ENCODE peak calls at places on chromosome 3, in ten cellular contexts. One of them, this sample, is unnamed.

GRCh38 chr3:312170-312569 is 115.6 kb downstream of the CHL1 start:
- DNase-seq in A549: no peak
- DNase-seq in HepG2: no peak
- DNase-seq in IMR-90: no peak
- DNase-seq in GM12891: no peak
- DNase-seq in heart left ventricle: no peak
- DNase-seq in body of pancreas: no peak
- DNase-seq in ovary: no peak
- DNase-seq in stomach: no peak
- DNase-seq in transverse colon: no peak
- DNase-seq in this sample: no peak

GRCh38 chr3:114307841-114308228 is 14.0 kb downstream of the TIGIT start:
- DNase-seq in A549: no peak
- DNase-seq in HepG2: no peak
- DNase-seq in IMR-90: no peak
- DNase-seq in GM12891: no peak
- DNase-seq in heart left ventricle: no peak
- DNase-seq in body of pancreas: no peak
- DNase-seq in ovary: no peak
- DNase-seq in stomach: no peak
- DNase-seq in transverse colon: no peak
- DNase-seq in this sample: no peak

GRCh38 chr3:30256474-30256873 is 349.9 kb upstream of the TGFBR2 start:
- DNase-seq in A549: no peak
- DNase-seq in HepG2: peak; percentile 43
- DNase-seq in IMR-90: peak; percentile 44
- DNase-seq in GM12891: no peak
- DNase-seq in heart left ventricle: no peak
- DNase-seq in body of pancreas: no peak
- DNase-seq in ovary: no peak
- DNase-seq in stomach: no peak
- DNase-seq in transverse colon: no peak
- DNase-seq in this sample: no peak

GRCh38 chr3:57007513-57008415 is 52.7 kb upstream of the SPATA12 start:
- DNase-seq in A549: no peak
- DNase-seq in HepG2: no peak
- DNase-seq in IMR-90: peak; percentile 85
- DNase-seq in GM12891: no peak
- DNase-seq in heart left ventricle: no peak
- DNase-seq in body of pancreas: peak; percentile 60
- DNase-seq in ovary: peak; percentile 75
- DNase-seq in stomach: peak; percentile 56
- DNase-seq in transverse colon: peak; percentile 56
- DNase-seq in this sample: peak; percentile 68

GRCh38 chr3:30421261-30421660 is 185.1 kb upstream of the TGFBR2 start:
- DNase-seq in A549: no peak
- DNase-seq in HepG2: no peak
- DNase-seq in IMR-90: peak; percentile 84
- DNase-seq in GM12891: no peak
- DNase-seq in heart left ventricle: no peak
- DNase-seq in body of pancreas: no peak
- DNase-seq in ovary: no peak
- DNase-seq in stomach: no peak
- DNase-seq in transverse colon: no peak
- DNase-seq in this sample: no peak

GRCh38 chr3:127673191-127674098 is 693 bp downstream of the ABTB1 start:
- DNase-seq in A549: peak; percentile 49
- DNase-seq in HepG2: no peak
- DNase-seq in IMR-90: peak; percentile 57
- DNase-seq in GM12891: peak; percentile 52
- DNase-seq in heart left ventricle: peak; percentile 52
- DNase-seq in body of pancreas: peak; percentile 61
- DNase-seq in ovary: peak; percentile 71
- DNase-seq in stomach: peak; percentile 61
- DNase-seq in transverse colon: peak; percentile 61
- DNase-seq in this sample: peak; percentile 70

GRCh38 chr3:32493437-32494414 is 8.9 kb downstream of the CMTM6 start:
- DNase-seq in A549: no peak
- DNase-seq in HepG2: no peak
- DNase-seq in IMR-90: peak; percentile 40
- DNase-seq in GM12891: no peak
- DNase-seq in heart left ventricle: no peak
- DNase-seq in body of pancreas: no peak
- DNase-seq in ovary: no peak
- DNase-seq in stomach: no peak
- DNase-seq in transverse colon: no peak
- DNase-seq in this sample: no peak

GRCh38 chr3:143535994-143536784 is 312.1 kb downstream of the SLC9A9 start:
- DNase-seq in A549: no peak
- DNase-seq in HepG2: no peak
- DNase-seq in IMR-90: no peak
- DNase-seq in GM12891: peak; percentile 24
- DNase-seq in heart left ventricle: no peak
- DNase-seq in body of pancreas: no peak
- DNase-seq in ovary: no peak
- DNase-seq in stomach: no peak
- DNase-seq in transverse colon: no peak
- DNase-seq in this sample: no peak

GRCh38 chr3:87780808-87781207 is 278.0 kb downstream of the CGGBP1 start:
- DNase-seq in A549: no peak
- DNase-seq in HepG2: no peak
- DNase-seq in IMR-90: no peak
- DNase-seq in GM12891: no peak
- DNase-seq in heart left ventricle: no peak
- DNase-seq in body of pancreas: no peak
- DNase-seq in ovary: no peak
- DNase-seq in stomach: no peak
- DNase-seq in transverse colon: no peak
- DNase-seq in this sample: no peak

GRCh38 chr3:25156526-25157075 is 271.5 kb upstream of the RARB start:
- DNase-seq in A549: peak; percentile 18
- DNase-seq in HepG2: no peak
- DNase-seq in IMR-90: peak; percentile 18
- DNase-seq in GM12891: no peak
- DNase-seq in heart left ventricle: no peak
- DNase-seq in body of pancreas: peak; percentile 4
- DNase-seq in ovary: no peak
- DNase-seq in stomach: no peak
- DNase-seq in transverse colon: no peak
- DNase-seq in this sample: peak; percentile 49

GRCh38 chr3:67704322-67704721 is 49.9 kb upstream of the SUCLG2 start:
- DNase-seq in A549: no peak
- DNase-seq in HepG2: no peak
- DNase-seq in IMR-90: no peak
- DNase-seq in GM12891: no peak
- DNase-seq in heart left ventricle: no peak
- DNase-seq in body of pancreas: no peak
- DNase-seq in ovary: no peak
- DNase-seq in stomach: no peak
- DNase-seq in transverse colon: no peak
- DNase-seq in this sample: no peak

GRCh38 chr3:142507241-142507640 is 59.4 kb upstream of the XRN1 start:
- DNase-seq in A549: no peak
- DNase-seq in HepG2: no peak
- DNase-seq in IMR-90: no peak
- DNase-seq in GM12891: no peak
- DNase-seq in heart left ventricle: no peak
- DNase-seq in body of pancreas: no peak
- DNase-seq in ovary: no peak
- DNase-seq in stomach: no peak
- DNase-seq in transverse colon: no peak
- DNase-seq in this sample: no peak

GRCh38 chr3:191269289-191270085 is 59.7 kb upstream of the CCDC50 start:
- DNase-seq in A549: no peak
- DNase-seq in HepG2: no peak
- DNase-seq in IMR-90: peak; percentile 75
- DNase-seq in GM12891: no peak
- DNase-seq in heart left ventricle: no peak
- DNase-seq in body of pancreas: no peak
- DNase-seq in ovary: no peak
- DNase-seq in stomach: no peak
- DNase-seq in transverse colon: no peak
- DNase-seq in this sample: no peak

GRCh38 chr3:178263236-178263916 is 272.9 kb upstream of the KCNMB2 start:
- DNase-seq in A549: no peak
- DNase-seq in HepG2: no peak
- DNase-seq in IMR-90: no peak
- DNase-seq in GM12891: no peak
- DNase-seq in heart left ventricle: no peak
- DNase-seq in body of pancreas: no peak
- DNase-seq in ovary: no peak
- DNase-seq in stomach: no peak
- DNase-seq in transverse colon: no peak
- DNase-seq in this sample: no peak

GRCh38 chr3:158110658-158111018 is 749 bp downstream of the RSRC1 start:
- DNase-seq in A549: no peak
- DNase-seq in HepG2: no peak
- DNase-seq in IMR-90: no peak
- DNase-seq in GM12891: no peak
- DNase-seq in heart left ventricle: no peak
- DNase-seq in body of pancreas: no peak
- DNase-seq in ovary: no peak
- DNase-seq in stomach: no peak
- DNase-seq in transverse colon: no peak
- DNase-seq in this sample: no peak

GRCh38 chr3:158109295-158109803 is 540 bp upstream of the RSRC1 start:
- DNase-seq in A549: no peak
- DNase-seq in HepG2: no peak
- DNase-seq in IMR-90: no peak
- DNase-seq in GM12891: no peak
- DNase-seq in heart left ventricle: no peak
- DNase-seq in body of pancreas: no peak
- DNase-seq in ovary: no peak
- DNase-seq in stomach: no peak
- DNase-seq in transverse colon: no peak
- DNase-seq in this sample: no peak

GRCh38 chr3:158108596-158108995 is 1.3 kb upstream of the RSRC1 start:
- DNase-seq in A549: no peak
- DNase-seq in HepG2: no peak
- DNase-seq in IMR-90: no peak
- DNase-seq in GM12891: no peak
- DNase-seq in heart left ventricle: no peak
- DNase-seq in body of pancreas: no peak
- DNase-seq in ovary: no peak
- DNase-seq in stomach: no peak
- DNase-seq in transverse colon: no peak
- DNase-seq in this sample: no peak

GRCh38 chr3:158111861-158112260 is 2.0 kb downstream of the RSRC1 start:
- DNase-seq in A549: no peak
- DNase-seq in HepG2: no peak
- DNase-seq in IMR-90: no peak
- DNase-seq in GM12891: no peak
- DNase-seq in heart left ventricle: no peak
- DNase-seq in body of pancreas: no peak
- DNase-seq in ovary: no peak
- DNase-seq in stomach: no peak
- DNase-seq in transverse colon: no peak
- DNase-seq in this sample: no peak

GRCh38 chr3:158109804-158110657 is at the start of gene RSRC1:
- DNase-seq in A549: peak; percentile 93
- DNase-seq in HepG2: peak; percentile 81
- DNase-seq in IMR-90: peak; percentile 89
- DNase-seq in GM12891: no peak
- DNase-seq in heart left ventricle: peak; percentile 86
- DNase-seq in body of pancreas: peak; percentile 86
- DNase-seq in ovary: peak; percentile 79
- DNase-seq in stomach: peak; percentile 84
- DNase-seq in transverse colon: peak; percentile 86
- DNase-seq in this sample: peak; percentile 57
- TF ChIP-seq POLR2A in A549: peak; percentile 81
- TF ChIP-seq POLR2A in HepG2: peak; percentile 91
- TF ChIP-seq POLR2A in IMR-90: peak; percentile 50
- TF ChIP-seq POLR2A in GM12891: peak; percentile 72
- TF ChIP-seq POLR2A in heart left ventricle: peak; percentile 22
- TF ChIP-seq POLR2A in body of pancreas: peak; percentile 61
- TF ChIP-seq POLR2A in ovary: no peak
- TF ChIP-seq POLR2A in stomach: no peak
- TF ChIP-seq POLR2A in transverse colon: peak; percentile 53
- TF ChIP-seq POLR2A in this sample: peak; percentile 85

GRCh38 chr3:196260784-196261183 is 26.7 kb downstream of the PCYT1A start:
- DNase-seq in A549: no peak
- DNase-seq in HepG2: no peak
- DNase-seq in IMR-90: no peak
- DNase-seq in GM12891: no peak
- DNase-seq in heart left ventricle: no peak
- DNase-seq in body of pancreas: no peak
- DNase-seq in ovary: no peak
- DNase-seq in stomach: no peak
- DNase-seq in transverse colon: no peak
- DNase-seq in this sample: no peak
- TF ChIP-seq POLR2A in A549: no peak
- TF ChIP-seq POLR2A in HepG2: no peak
- TF ChIP-seq POLR2A in IMR-90: no peak
- TF ChIP-seq POLR2A in GM12891: no peak
- TF ChIP-seq POLR2A in heart left ventricle: no peak
- TF ChIP-seq POLR2A in body of pancreas: no peak
- TF ChIP-seq POLR2A in ovary: no peak
- TF ChIP-seq POLR2A in stomach: no peak
- TF ChIP-seq POLR2A in transverse colon: no peak
- TF ChIP-seq POLR2A in this sample: no peak

DNA sequence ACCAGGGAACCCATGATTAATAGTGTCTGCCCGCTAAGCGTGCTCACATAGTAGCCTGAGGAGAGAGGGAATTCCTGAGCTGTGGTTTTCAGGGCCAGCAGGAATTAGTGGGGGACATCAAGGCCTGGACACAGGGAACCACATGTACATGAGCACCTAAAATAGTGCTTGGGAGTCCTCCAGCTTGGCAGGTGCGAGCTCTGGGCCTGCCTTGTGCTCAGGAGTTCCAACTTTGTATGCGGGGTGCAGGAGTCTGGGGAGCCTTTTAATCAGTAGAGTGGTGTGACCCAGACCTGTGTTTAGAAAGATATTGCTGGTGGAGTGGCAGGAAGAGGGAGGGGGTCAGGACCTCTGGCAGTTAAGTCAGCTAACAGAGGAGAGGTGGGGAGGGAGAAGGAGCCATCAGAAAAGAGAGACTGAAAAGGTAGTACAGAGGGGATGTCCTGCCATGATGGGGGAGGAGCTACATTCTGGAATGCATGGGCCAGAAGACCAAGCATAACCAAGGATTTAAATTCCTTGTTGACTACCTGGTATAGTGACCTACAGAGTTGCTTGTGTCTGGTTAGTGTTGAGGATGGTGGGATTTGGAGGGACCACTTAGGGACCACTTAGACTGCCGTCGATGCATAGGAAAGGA is 1.9 kb downstream of the DAG1 start:
- DNase-seq in A549: no peak
- DNase-seq in HepG2: no peak
- DNase-seq in IMR-90: no peak
- DNase-seq in GM12891: no peak
- DNase-seq in heart left ventricle: peak; percentile 28
- DNase-seq in body of pancreas: no peak
- DNase-seq in ovary: no peak
- DNase-seq in stomach: no peak
- DNase-seq in transverse colon: no peak
- DNase-seq in this sample: no peak
- TF ChIP-seq POLR2A in A549: no peak
- TF ChIP-seq POLR2A in HepG2: no peak
- TF ChIP-seq POLR2A in IMR-90: no peak
- TF ChIP-seq POLR2A in GM12891: no peak
- TF ChIP-seq POLR2A in heart left ventricle: no peak
- TF ChIP-seq POLR2A in body of pancreas: no peak
- TF ChIP-seq POLR2A in ovary: no peak
- TF ChIP-seq POLR2A in stomach: no peak
- TF ChIP-seq POLR2A in transverse colon: no peak
- TF ChIP-seq POLR2A in this sample: no peak

GRCh38 chr3:130242850-130243569 is 102.5 kb upstream of the COL6A5 start:
- DNase-seq in A549: peak; percentile 6
- DNase-seq in HepG2: peak; percentile 9
- DNase-seq in IMR-90: peak; percentile 10
- DNase-seq in GM12891: no peak
- DNase-seq in heart left ventricle: no peak
- DNase-seq in body of pancreas: no peak
- DNase-seq in ovary: peak; percentile 22
- DNase-seq in stomach: no peak
- DNase-seq in transverse colon: no peak
- DNase-seq in this sample: no peak
- TF ChIP-seq POLR2A in A549: no peak
- TF ChIP-seq POLR2A in HepG2: no peak
- TF ChIP-seq POLR2A in IMR-90: no peak
- TF ChIP-seq POLR2A in GM12891: no peak
- TF ChIP-seq POLR2A in heart left ventricle: no peak
- TF ChIP-seq POLR2A in body of pancreas: no peak
- TF ChIP-seq POLR2A in ovary: no peak
- TF ChIP-seq POLR2A in stomach: no peak
- TF ChIP-seq POLR2A in transverse colon: no peak
- TF ChIP-seq POLR2A in this sample: no peak

This sample was measured in H54.